ENCODE peak calls at places on chromosomes 13 and 19, in five cellular contexts. V is H9, K is neuronal stem cell, Y is trophoblast cell, C is H1. S is an unnamed sample.

GRCh38 chr13:99895999-99896695 is 75.4 kb downstream of the ZIC5 start:
- DNase-seq in C (peak), K (peak), V (peak), Y (no peak), S (no peak)

GRCh38 chr13:74465279-74465678 is 331.1 kb upstream of the KLF12 start:
- DNase-seq in C (no peak), V (peak), K (no peak), Y (no peak), S (no peak)

GRCh38 chr19:13078897-13079541 is 23.6 kb downstream of the LYL1 start:
- DNase-seq in C (no peak), K (no peak), Y (no peak), V (no peak), S (no peak)

GRCh38 chr19:14150041-14150769 is 13.8 kb upstream of the ASF1B start:
- DNase-seq in C (no peak), V (no peak), K (no peak), Y (peak), S (no peak)

GRCh38 chr19:10315335-10316214 is at the start of gene FDX2:
- DNase-seq in V (peak), Y (peak), C (peak), K (peak), S (peak)

GRCh38 chr13:47484564-47484963 is 516.5 kb downstream of the SUCLA2 start:
- DNase-seq in V (no peak), Y (no peak), K (no peak), C (no peak), S (peak)

GRCh38 chr19:18675779-18676178 is 7.7 kb upstream of the CRTC1 start:
- DNase-seq in V (peak), Y (no peak), C (peak), K (no peak), S (no peak)

GRCh38 chr19:58450836-58451357 is 525 bp upstream of the ZNF324B start:
- DNase-seq in V (no peak), K (no peak), Y (no peak), C (no peak), S (no peak)

GRCh38 chr19:2528543-2529173 is 52.7 kb downstream of the GADD45B start:
- DNase-seq in Y (peak), V (peak), K (no peak), C (no peak), S (peak)

GRCh38 chr13:113952151-113952982 is 21.5 kb downstream of the C13orf46 start:
- DNase-seq in V (no peak), C (no peak), K (no peak), Y (no peak), S (no peak)

GRCh38 chr13:72585254-72585653 is 142.2 kb downstream of the MZT1 start:
- DNase-seq in C (no peak), V (no peak), Y (no peak), K (no peak), S (no peak)

GRCh38 chr19:12785431-12786011 is 5.8 kb upstream of the JUNB start:
- DNase-seq in C (no peak), Y (no peak), V (no peak), K (no peak), S (no peak)

GRCh38 chr19:36115453-36116343 is at the start of gene TBCB:
- DNase-seq in C (no peak), V (no peak), Y (no peak), K (no peak), S (peak)

GRCh38 chr19:55640577-55641375 is at the start of gene ZNF580:
- DNase-seq in V (peak), K (peak), Y (peak), C (peak), S (peak)

GRCh38 chr13:61728468-61728867 is 312.8 kb upstream of the PCDH20 start:
- DNase-seq in K (no peak), C (no peak), Y (no peak), V (no peak), S (peak)

GRCh38 chr13:105346141-105346766 is 1189.2 kb downstream of the EFNB2 start:
- DNase-seq in V (no peak), Y (peak), K (no peak), C (no peak), S (peak)

GRCh38 chr13:104491951-104492350 is 1425.7 kb upstream of the SLC10A2 start:
- DNase-seq in C (no peak), V (no peak), K (no peak), Y (no peak), S (no peak)

GRCh38 chr19:18280247-18281081 is 958 bp downstream of the JUND start:
- DNase-seq in C (peak), V (peak), Y (peak), K (no peak), S (peak)

GRCh38 chr13:52454459-52454824 is 836 bp upstream of the CKAP2 start:
- DNase-seq in Y (peak), C (no peak), V (peak), K (no peak), S (peak)

GRCh38 chr13:110887955-110888333 is 26.9 kb downstream of the ANKRD10 start:
- DNase-seq in Y (no peak), K (no peak), C (peak), V (no peak), S (no peak)

GRCh38 chr19:27971071-27971470 is 1241.9 kb downstream of the UQCRFS1 start:
- DNase-seq in V (peak), K (peak), C (no peak), Y (peak), S (no peak)

GRCh38 chr19:57269515-57270250 is 10.6 kb upstream of the ZNF460 start:
- DNase-seq in C (no peak), Y (peak), V (no peak), K (no peak), S (peak)

GRCh38 chr19:48006762-48007161 is 12.3 kb downstream of the ELSPBP1 start:
- DNase-seq in C (peak), Y (no peak), K (no peak), V (peak), S (no peak)

GRCh38 chr19:10224337-10224736 is 6.8 kb downstream of the S1PR2 start:
- DNase-seq in V (no peak), K (no peak), C (no peak), Y (no peak), S (no peak)

GRCh38 chr13:107079423-107080099 is 511.6 kb upstream of the ARGLU1 start:
- DNase-seq in V (no peak), Y (no peak), C (no peak), K (no peak), S (no peak)

GRCh38 chr19:1929051-1929742 is 11.8 kb upstream of the CSNK1G2 start:
- DNase-seq in C (peak), V (peak), K (peak), Y (peak), S (peak)

GRCh38 chr19:29089315-29089855 is 123.6 kb downstream of the UQCRFS1 start:
- DNase-seq in V (no peak), K (no peak), C (no peak), Y (no peak), S (no peak)

GRCh38 chr13:27965740-27966640 is 3.1 kb downstream of the CDX2 start:
- DNase-seq in Y (no peak), C (peak), K (no peak), V (peak), S (no peak)
- H3K27ac ChIP-seq in Y (no peak), C (no peak), K (no peak), V (no peak), S (no peak)

GRCh38 chr19:35008891-35009341 is 8.8 kb downstream of the GRAMD1A start:
- DNase-seq in V (no peak), C (no peak), K (no peak), Y (no peak), S (no peak)

GRCh38 chr19:35006342-35006998 is 6.3 kb downstream of the GRAMD1A start:
- DNase-seq in Y (peak), C (no peak), V (no peak), K (no peak), S (peak)

GRCh38 chr19:35004517-35005255 is 4.6 kb downstream of the GRAMD1A start:
- DNase-seq in V (no peak), C (no peak), Y (no peak), K (no peak), S (no peak)

GRCh38 chr19:35005256-35005977 is 5.3 kb downstream of the GRAMD1A start:
- DNase-seq in V (no peak), C (no peak), K (no peak), Y (no peak), S (no peak)

DNA sequence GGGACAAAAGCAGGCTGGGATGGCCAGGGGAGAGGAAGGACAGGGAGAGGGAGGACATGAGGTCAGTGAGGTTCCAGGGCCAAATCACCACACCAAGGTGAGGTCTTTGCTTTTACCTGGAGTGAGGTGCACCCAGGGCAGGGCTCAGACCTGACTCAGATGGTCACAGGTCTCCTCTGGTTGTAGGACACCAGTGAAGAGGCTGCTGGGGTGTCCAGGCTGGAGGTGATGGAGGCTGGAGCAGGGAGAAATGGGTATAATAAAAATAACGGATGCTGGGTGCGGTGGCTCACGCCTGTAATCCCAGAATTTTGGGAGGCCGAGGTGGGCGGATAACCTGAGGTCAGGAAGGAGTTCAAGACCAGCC is 6.9 kb downstream of the GRAMD1A start:
- DNase-seq in C (no peak), Y (no peak), V (no peak), K (no peak), S (no peak)
- H4K8ac ChIP-seq in C (no peak), Y (no peak), V (no peak), K (no peak), S (no peak)

GRCh38 chr19:45304141-45304926 is 18.3 kb downstream of the CKM start:
- DNase-seq in K (no peak), C (no peak), V (no peak), Y (no peak), S (no peak)

GRCh38 chr19:45305421-45305820 is 17.3 kb downstream of the CKM start:
- DNase-seq in Y (no peak), V (peak), K (no peak), C (no peak), S (peak)

GRCh38 chr19:45305007-45305406 is 17.7 kb downstream of the CKM start:
- DNase-seq in Y (no peak), C (no peak), K (no peak), V (no peak), S (no peak)

GRCh38 chr19:45302416-45302815 is 20.3 kb downstream of the CKM start:
- DNase-seq in Y (no peak), C (no peak), V (no peak), K (no peak), S (no peak)

DNA sequence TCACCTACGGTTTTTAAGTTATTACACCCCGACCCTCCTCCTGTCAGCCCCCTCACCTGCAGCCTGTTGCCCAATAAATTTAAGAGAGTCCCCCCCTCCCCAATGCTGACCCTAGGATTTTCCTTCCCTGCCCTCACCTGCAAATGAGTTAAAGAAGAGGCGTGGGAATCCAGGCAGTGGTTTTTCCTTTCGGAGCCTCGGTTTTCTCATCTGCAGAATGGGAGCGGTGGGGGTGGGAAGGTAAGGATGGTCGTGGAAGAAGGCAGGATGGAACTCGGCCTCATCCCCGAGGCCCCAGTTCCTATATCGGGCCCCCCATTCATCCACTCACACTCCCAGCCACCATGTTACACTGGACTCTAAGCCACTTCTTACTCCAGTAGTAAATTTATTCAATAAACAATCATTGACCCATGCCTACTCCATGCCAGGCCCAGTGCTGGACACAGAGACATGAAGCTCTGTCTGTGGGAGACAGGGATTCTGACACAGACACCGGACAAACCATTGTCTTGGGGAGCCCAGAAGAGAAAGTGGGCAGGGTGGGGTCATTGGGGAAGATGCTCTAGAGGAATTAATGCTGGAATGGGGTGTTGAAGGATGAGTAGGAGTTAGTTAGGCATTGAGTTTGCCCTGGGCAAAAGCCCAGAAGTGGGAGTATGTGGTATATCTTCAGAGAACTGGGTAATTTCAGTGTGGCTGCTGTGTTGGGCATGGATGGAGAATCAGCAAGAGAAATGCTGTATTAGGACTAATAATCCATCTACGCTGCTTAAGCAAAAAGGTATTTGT is 19.2 kb downstream of the CKM start:
- DNase-seq in K (no peak), C (no peak), V (no peak), Y (no peak), S (no peak)
- H2BK12ac ChIP-seq in K (no peak), C (no peak), V (no peak), Y (no peak), S (no peak)

GRCh38 chr19:16098416-16098768 is 13.3 kb upstream of the RAB8A start:
- DNase-seq in V (no peak), C (no peak), Y (no peak), K (no peak), S (no peak)
- H3K27ac ChIP-seq in V (no peak), C (no peak), Y (peak), K (no peak), S (no peak)

GRCh38 chr19:17081672-17082630 is 6.4 kb downstream of the MYO9B start:
- DNase-seq in K (no peak), V (no peak), Y (no peak), C (no peak), S (no peak)

GRCh38 chr19:17078038-17078919 is 2.7 kb downstream of the MYO9B start:
- DNase-seq in V (no peak), K (no peak), Y (peak), C (no peak), S (no peak)

GRCh38 chr19:17079710-17080440 is 4.3 kb downstream of the MYO9B start:
- DNase-seq in V (no peak), Y (peak), C (no peak), K (peak), S (peak)

GRCh38 chr19:17078920-17079709 is 3.5 kb downstream of the MYO9B start:
- DNase-seq in V (no peak), Y (no peak), C (no peak), K (no peak), S (no peak)

GRCh38 chr19:17080441-17080803 is 4.8 kb downstream of the MYO9B start:
- DNase-seq in K (no peak), C (no peak), Y (no peak), V (no peak), S (no peak)
- H4K8ac ChIP-seq in K (no peak), C (no peak), Y (no peak), V (no peak), S (no peak)

S was measured in mesenchymal stem cell.